ENCODE peak calls at places on chromosome 7, in four cellular contexts. One of them, this sample, is unnamed.

GRCh38 chr7:37247881-37248280 is 200.8 kb downstream of the ELMO1 start:
- DNase-seq in gastrocnemius medialis: peak
- DNase-seq in GF-D8: no peak
- DNase-seq in stimulated activated effector memory CD8-positive, alpha-beta T cell treated with anti-CD3 and anti-CD28 coated beads, Interleukin-12 subunit alpha, Interleukin-12 subunit beta, amount 100 ng/mL, for 72 hours: no peak
- DNase-seq in this sample: no peak

GRCh38 chr7:48154792-48155413 is 16.4 kb upstream of the ABCA13 start:
- DNase-seq in gastrocnemius medialis: no peak
- DNase-seq in GF-D8: peak
- DNase-seq in stimulated activated effector memory CD8-positive, alpha-beta T cell treated with anti-CD3 and anti-CD28 coated beads, Interleukin-12 subunit alpha, Interleukin-12 subunit beta, amount 100 ng/mL, for 72 hours: peak
- DNase-seq in this sample: peak

GRCh38 chr7:32591938-32592337 is 96.6 kb downstream of the AVL9 start:
- DNase-seq in gastrocnemius medialis: no peak
- DNase-seq in GF-D8: no peak
- DNase-seq in stimulated activated effector memory CD8-positive, alpha-beta T cell treated with anti-CD3 and anti-CD28 coated beads, Interleukin-12 subunit alpha, Interleukin-12 subunit beta, amount 100 ng/mL, for 72 hours: no peak
- DNase-seq in this sample: no peak

GRCh38 chr7:89772276-89772675 is 382.0 kb upstream of the STEAP1 start:
- DNase-seq in stimulated activated effector memory CD8-positive, alpha-beta T cell treated with anti-CD3 and anti-CD28 coated beads, Interleukin-12 subunit alpha, Interleukin-12 subunit beta, amount 100 ng/mL, for 72 hours: no peak
- DNase-seq in GF-D8: no peak
- DNase-seq in gastrocnemius medialis: no peak
- DNase-seq in this sample: no peak

GRCh38 chr7:99090811-99091582 is 52.9 kb downstream of the SMURF1 start:
- DNase-seq in gastrocnemius medialis: no peak
- DNase-seq in stimulated activated effector memory CD8-positive, alpha-beta T cell treated with anti-CD3 and anti-CD28 coated beads, Interleukin-12 subunit alpha, Interleukin-12 subunit beta, amount 100 ng/mL, for 72 hours: no peak
- DNase-seq in GF-D8: no peak
- DNase-seq in this sample: no peak

GRCh38 chr7:19352271-19352670 is 207.1 kb upstream of the FERD3L start:
- DNase-seq in stimulated activated effector memory CD8-positive, alpha-beta T cell treated with anti-CD3 and anti-CD28 coated beads, Interleukin-12 subunit alpha, Interleukin-12 subunit beta, amount 100 ng/mL, for 72 hours: no peak
- DNase-seq in gastrocnemius medialis: no peak
- DNase-seq in GF-D8: no peak
- DNase-seq in this sample: no peak

GRCh38 chr7:69439636-69440325 is 158.5 kb upstream of the AUTS2 start:
- DNase-seq in stimulated activated effector memory CD8-positive, alpha-beta T cell treated with anti-CD3 and anti-CD28 coated beads, Interleukin-12 subunit alpha, Interleukin-12 subunit beta, amount 100 ng/mL, for 72 hours: no peak
- DNase-seq in gastrocnemius medialis: no peak
- DNase-seq in GF-D8: no peak
- DNase-seq in this sample: no peak

GRCh38 chr7:95338832-95339231 is 14.5 kb upstream of the PON1 start:
- DNase-seq in stimulated activated effector memory CD8-positive, alpha-beta T cell treated with anti-CD3 and anti-CD28 coated beads, Interleukin-12 subunit alpha, Interleukin-12 subunit beta, amount 100 ng/mL, for 72 hours: no peak
- DNase-seq in GF-D8: no peak
- DNase-seq in gastrocnemius medialis: no peak
- DNase-seq in this sample: no peak

GRCh38 chr7:7944619-7945282 is 23.8 kb upstream of the GLCCI1 start:
- DNase-seq in stimulated activated effector memory CD8-positive, alpha-beta T cell treated with anti-CD3 and anti-CD28 coated beads, Interleukin-12 subunit alpha, Interleukin-12 subunit beta, amount 100 ng/mL, for 72 hours: peak
- DNase-seq in gastrocnemius medialis: peak
- DNase-seq in GF-D8: no peak
- DNase-seq in this sample: no peak

GRCh38 chr7:137850586-137850985 is 3.8 kb upstream of the DGKI start:
- DNase-seq in stimulated activated effector memory CD8-positive, alpha-beta T cell treated with anti-CD3 and anti-CD28 coated beads, Interleukin-12 subunit alpha, Interleukin-12 subunit beta, amount 100 ng/mL, for 72 hours: no peak
- DNase-seq in GF-D8: no peak
- DNase-seq in gastrocnemius medialis: no peak
- DNase-seq in this sample: no peak

GRCh38 chr7:134546903-134547737 is 1.8 kb upstream of the AKR1B15 start:
- DNase-seq in gastrocnemius medialis: peak
- DNase-seq in stimulated activated effector memory CD8-positive, alpha-beta T cell treated with anti-CD3 and anti-CD28 coated beads, Interleukin-12 subunit alpha, Interleukin-12 subunit beta, amount 100 ng/mL, for 72 hours: peak
- DNase-seq in GF-D8: peak
- DNase-seq in this sample: no peak

GRCh38 chr7:112056409-112056808 is 149.8 kb downstream of the DOCK4 start:
- DNase-seq in gastrocnemius medialis: peak
- DNase-seq in GF-D8: no peak
- DNase-seq in stimulated activated effector memory CD8-positive, alpha-beta T cell treated with anti-CD3 and anti-CD28 coated beads, Interleukin-12 subunit alpha, Interleukin-12 subunit beta, amount 100 ng/mL, for 72 hours: no peak
- DNase-seq in this sample: no peak

GRCh38 chr7:45099891-45100760 is 11.4 kb upstream of the NACAD start:
- DNase-seq in GF-D8: no peak
- DNase-seq in gastrocnemius medialis: no peak
- DNase-seq in stimulated activated effector memory CD8-positive, alpha-beta T cell treated with anti-CD3 and anti-CD28 coated beads, Interleukin-12 subunit alpha, Interleukin-12 subunit beta, amount 100 ng/mL, for 72 hours: no peak
- DNase-seq in this sample: no peak

GRCh38 chr7:151794508-151795167 is 82.3 kb downstream of the PRKAG2 start:
- DNase-seq in gastrocnemius medialis: peak
- DNase-seq in GF-D8: no peak
- DNase-seq in stimulated activated effector memory CD8-positive, alpha-beta T cell treated with anti-CD3 and anti-CD28 coated beads, Interleukin-12 subunit alpha, Interleukin-12 subunit beta, amount 100 ng/mL, for 72 hours: no peak
- DNase-seq in this sample: no peak

GRCh38 chr7:148474421-148474820 is 116.1 kb upstream of the C7orf33 start:
- DNase-seq in GF-D8: no peak
- DNase-seq in stimulated activated effector memory CD8-positive, alpha-beta T cell treated with anti-CD3 and anti-CD28 coated beads, Interleukin-12 subunit alpha, Interleukin-12 subunit beta, amount 100 ng/mL, for 72 hours: no peak
- DNase-seq in gastrocnemius medialis: no peak
- DNase-seq in this sample: no peak

GRCh38 chr7:95859434-95859833 is 87.1 kb downstream of the DYNC1I1 start:
- DNase-seq in GF-D8: no peak
- DNase-seq in stimulated activated effector memory CD8-positive, alpha-beta T cell treated with anti-CD3 and anti-CD28 coated beads, Interleukin-12 subunit alpha, Interleukin-12 subunit beta, amount 100 ng/mL, for 72 hours: no peak
- DNase-seq in gastrocnemius medialis: no peak
- DNase-seq in this sample: no peak